ENCODE peak calls at places on chromosomes 7 and 10, in four cellular contexts. Y is K562, H is GM12878, O is HepG2. C is an unnamed sample. For H3K27me3, the result is how much of the 10 kb centered on the place peaks cover.

GRCh38 chr7:123979876-123980275 is 53.0 kb downstream of the TMEM229A start:
- DNase-seq in O (no peak), H (no peak), Y (no peak), C (no peak)

GRCh38 chr10:63491558-63492316 is 26.0 kb upstream of the JMJD1C start:
- DNase-seq in Y (no peak), O (no peak), H (no peak), C (peak)

GRCh38 chr7:25263292-25263691 is 35.0 kb upstream of the NPVF start:
- DNase-seq in Y (no peak), H (no peak), O (no peak), C (no peak)

GRCh38 chr10:129288940-129289468 is 178.0 kb upstream of the MGMT start:
- DNase-seq in Y (no peak), O (no peak), H (no peak), C (no peak)

GRCh38 chr7:131238260-131238940 is 89.3 kb upstream of the MKLN1 start:
- DNase-seq in Y (no peak), O (peak), H (no peak), C (no peak)

GRCh38 chr10:6300106-6300783 is 97.5 kb downstream of the PFKFB3 start:
- DNase-seq in Y (no peak), H (peak), O (no peak), C (no peak)

GRCh38 chr7:73827568-73828106 is 3.2 kb upstream of the CLDN4 start:
- DNase-seq in Y (peak), H (no peak), O (no peak), C (peak)

GRCh38 chr7:100124301-100125229 is 2.2 kb upstream of the MBLAC1 start:
- DNase-seq in Y (peak), O (no peak), H (no peak), C (no peak)

GRCh38 chr10:71473671-71474599 is 77.2 kb downstream of the CDH23 start:
- DNase-seq in H (no peak), Y (no peak), O (no peak), C (peak)

GRCh38 chr10:25125151-25125550 is 49.6 kb upstream of the GPR158 start:
- DNase-seq in Y (no peak), O (no peak), H (no peak), C (peak)

GRCh38 chr7:122883049-122883670 is 3.1 kb downstream of the CADPS2 start:
- DNase-seq in H (no peak), Y (no peak), O (no peak), C (no peak)

GRCh38 chr7:120927454-120928103 is 23.0 kb upstream of the ING3 start:
- DNase-seq in O (no peak), Y (no peak), H (peak), C (no peak)

GRCh38 chr10:3424102-3424803 is 251.7 kb upstream of the PITRM1 start:
- DNase-seq in O (no peak), H (no peak), Y (no peak), C (no peak)

GRCh38 chr10:31647861-31648260 is 280.8 kb downstream of the ARHGAP12 start:
- DNase-seq in O (no peak), Y (no peak), H (no peak), C (no peak)

GRCh38 chr7:29080803-29081202 is 65.5 kb downstream of the CPVL start:
- DNase-seq in H (no peak), O (no peak), Y (no peak), C (no peak)

GRCh38 chr10:69549959-69550358 is 23.3 kb downstream of the NEUROG3 start:
- DNase-seq in O (no peak), H (no peak), Y (no peak), C (no peak)

GRCh38 chr10:69554611-69555010 is 18.6 kb downstream of the NEUROG3 start:
- DNase-seq in Y (no peak), H (no peak), O (no peak), C (no peak)

GRCh38 chr10:69553328-69553727 is 19.9 kb downstream of the NEUROG3 start:
- DNase-seq in O (no peak), H (no peak), Y (no peak), C (no peak)

DNA sequence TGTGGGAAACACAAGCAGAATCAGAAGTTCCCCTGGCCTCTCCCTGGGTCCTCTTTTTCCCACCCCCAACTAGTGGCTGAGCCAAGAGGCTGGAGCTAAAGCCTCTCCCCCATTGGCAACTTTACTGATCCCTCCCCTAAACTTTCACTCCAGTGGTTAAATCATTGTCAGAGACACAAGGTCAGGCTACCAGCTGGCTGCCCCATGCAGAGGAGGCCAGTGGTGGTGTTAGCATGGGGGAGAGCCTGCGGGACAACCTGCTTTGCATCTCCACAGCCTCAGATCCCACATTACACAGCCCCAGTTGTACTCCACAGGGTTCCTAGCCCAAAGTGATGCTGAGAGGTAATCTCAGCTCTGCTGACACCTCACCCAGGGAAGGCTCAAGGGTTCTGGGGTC is 21.0 kb downstream of the NEUROG3 start:
- DNase-seq in H (no peak), Y (no peak), O (no peak), C (no peak)
- H3K27me3 ChIP-seq in H (under half), Y (under half), O (under half), C (under half)

DNA sequence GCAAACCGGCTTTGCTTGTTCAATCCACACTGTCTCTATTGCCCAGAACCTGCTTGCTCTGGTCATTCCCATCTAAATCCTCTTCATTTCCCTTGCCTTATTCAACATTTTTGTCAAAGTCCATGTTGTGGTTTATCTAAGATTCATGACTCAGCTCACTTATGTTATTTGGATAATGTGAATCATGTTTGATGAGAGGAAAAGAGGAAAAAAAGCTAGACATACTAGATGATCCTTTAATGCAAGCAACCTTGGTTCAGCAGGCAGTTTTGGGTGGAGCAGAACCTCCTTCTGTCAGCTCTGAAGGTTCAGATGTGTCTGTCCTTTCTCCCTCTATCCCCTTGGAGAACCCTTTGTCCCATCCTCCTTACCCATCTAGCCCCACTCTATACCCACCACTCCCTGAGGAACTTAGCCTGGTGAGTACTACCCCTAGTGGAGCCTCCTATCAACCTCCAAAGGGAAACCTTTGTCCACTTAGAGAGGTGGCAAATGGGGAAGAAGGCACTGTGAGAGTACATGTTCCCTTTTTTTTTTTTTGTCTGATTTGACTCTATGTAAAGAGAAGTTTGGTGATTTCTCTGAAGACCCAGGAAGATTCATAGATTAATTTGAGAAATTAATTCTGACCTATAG is 2.1 kb upstream of the SAMD9L start:
- DNase-seq in Y (no peak), H (no peak), O (no peak), C (no peak)
- TF ChIP-seq JUNB in Y (no peak), H (no peak), O (no peak), C (no peak)

DNA sequence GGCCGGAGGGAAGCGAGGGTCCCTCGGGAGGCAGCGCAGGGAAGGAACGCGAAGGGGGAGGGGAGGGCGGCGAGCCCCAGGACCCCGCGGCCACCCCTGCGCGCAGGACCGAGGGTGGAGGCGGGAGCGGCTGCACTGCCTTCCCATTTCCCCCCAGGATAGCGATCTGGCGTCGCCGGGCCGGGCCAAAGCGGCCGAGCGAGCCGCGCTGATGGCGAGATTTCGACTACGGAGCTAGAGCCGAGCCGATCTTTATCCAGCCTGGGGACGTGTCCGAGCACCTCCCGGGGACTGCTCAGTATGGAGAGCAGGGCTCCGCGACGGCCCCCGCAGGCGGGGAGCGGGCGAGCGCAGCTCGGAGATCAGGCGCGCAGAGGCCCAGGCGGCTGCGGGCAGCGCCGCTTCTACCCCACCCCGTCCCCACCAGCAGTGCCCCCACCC is 590 bp upstream of the CRTAC1 start:
- DNase-seq in O (no peak), Y (no peak), H (no peak), C (peak)
- TF ChIP-seq EZH2 in O (no peak), Y (no peak), H (no peak), C (peak)

DNA sequence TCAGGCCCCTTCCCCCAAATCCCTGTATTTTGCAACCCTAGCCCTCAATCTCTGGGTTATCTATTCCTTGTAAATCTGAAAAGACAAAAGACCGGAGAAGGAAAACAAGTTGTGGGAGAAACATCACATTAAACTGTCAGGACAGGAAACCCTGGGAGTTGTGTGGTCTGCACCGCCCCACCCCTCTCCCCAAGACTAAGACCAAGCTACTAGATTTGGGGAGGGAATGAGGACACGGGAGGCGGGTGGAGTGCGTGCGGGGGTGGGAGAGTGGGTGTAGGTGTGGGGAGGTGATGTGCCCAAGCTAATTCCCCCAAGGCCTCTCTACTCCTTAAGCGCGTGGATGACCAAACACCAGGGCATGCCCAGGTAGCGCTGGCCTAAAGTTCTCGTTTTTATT is 1.3 kb downstream of the JCAD start:
- DNase-seq in O (no peak), Y (no peak), H (no peak), C (no peak)
- H3K27me3 ChIP-seq in O (under half), Y (under half), H (under half), C (under half)

GRCh38 chr7:149093228-149093627 is 2.7 kb upstream of the ZNF786 start:
- DNase-seq in O (no peak), Y (no peak), H (no peak), C (no peak)

GRCh38 chr7:149099058-149099457 is 8.5 kb upstream of the ZNF786 start:
- DNase-seq in Y (no peak), H (no peak), O (no peak), C (no peak)

GRCh38 chr7:149097088-149097487 is 6.6 kb upstream of the ZNF786 start:
- DNase-seq in H (no peak), O (no peak), Y (no peak), C (peak)
- TF ChIP-seq JUNB in H (no peak), O (no peak), Y (no peak), C (no peak)

C was measured in GM23338.